ENCODE peak calls at places on chromosomes 2 and 18, in four cellular contexts. One of them, this sample, is unnamed.

GRCh38 chr18:10140928-10141327 is 227.1 kb downstream of the VAPA start:
- DNase-seq in GM13977: no peak
- DNase-seq in HFFc6: peak; percentile 51
- DNase-seq in cardiac muscle cell: peak; percentile 44
- DNase-seq in this sample: no peak

GRCh38 chr2:67515538-67515937 is 118.4 kb downstream of the ETAA1 start:
- DNase-seq in GM13977: no peak
- DNase-seq in HFFc6: no peak
- DNase-seq in cardiac muscle cell: no peak
- DNase-seq in this sample: no peak

GRCh38 chr18:70334728-70335329 is 46.0 kb downstream of the SOCS6 start:
- DNase-seq in GM13977: no peak
- DNase-seq in HFFc6: peak; percentile 12
- DNase-seq in cardiac muscle cell: no peak
- DNase-seq in this sample: no peak

GRCh38 chr2:40488101-40488598 is 36.3 kb upstream of the SLC8A1 start:
- DNase-seq in GM13977: no peak
- DNase-seq in HFFc6: peak; percentile 45
- DNase-seq in cardiac muscle cell: peak; percentile 68
- DNase-seq in this sample: no peak

GRCh38 chr18:78624646-78625279 is 354.9 kb upstream of the SALL3 start:
- DNase-seq in GM13977: no peak
- DNase-seq in HFFc6: no peak
- DNase-seq in cardiac muscle cell: no peak
- DNase-seq in this sample: no peak

GRCh38 chr2:61456070-61456745 is 14.7 kb downstream of the USP34 start:
- DNase-seq in GM13977: no peak
- DNase-seq in HFFc6: no peak
- DNase-seq in cardiac muscle cell: no peak
- DNase-seq in this sample: no peak

GRCh38 chr18:52716926-52717325 is 376.9 kb downstream of the DCC start:
- DNase-seq in GM13977: no peak
- DNase-seq in HFFc6: no peak
- DNase-seq in cardiac muscle cell: peak; percentile 2
- DNase-seq in this sample: no peak

GRCh38 chr18:7369006-7369405 is 138.1 kb downstream of the LRRC30 start:
- DNase-seq in GM13977: no peak
- DNase-seq in HFFc6: no peak
- DNase-seq in cardiac muscle cell: peak; percentile 10
- DNase-seq in this sample: no peak

GRCh38 chr18:28523758-28524475 is 347.0 kb upstream of the CDH2 start:
- DNase-seq in GM13977: no peak
- DNase-seq in HFFc6: no peak
- DNase-seq in cardiac muscle cell: no peak
- DNase-seq in this sample: no peak

GRCh38 chr2:86646865-86647264 is 23.2 kb upstream of the RNF103 start:
- DNase-seq in GM13977: no peak
- DNase-seq in HFFc6: no peak
- DNase-seq in cardiac muscle cell: no peak
- DNase-seq in this sample: no peak

GRCh38 chr2:102184018-102184417 is 2.8 kb upstream of the IL1RL2 start:
- DNase-seq in GM13977: no peak
- DNase-seq in HFFc6: no peak
- DNase-seq in cardiac muscle cell: peak; percentile 58
- DNase-seq in this sample: no peak

GRCh38 chr2:67776276-67776675 is 286.5 kb downstream of the C1D start:
- DNase-seq in GM13977: no peak
- DNase-seq in HFFc6: no peak
- DNase-seq in cardiac muscle cell: no peak
- DNase-seq in this sample: no peak

GRCh38 chr2:152038451-152038958 is 60.3 kb downstream of the CACNB4 start:
- DNase-seq in GM13977: no peak
- DNase-seq in HFFc6: no peak
- DNase-seq in cardiac muscle cell: no peak
- DNase-seq in this sample: no peak

GRCh38 chr18:37332764-37333420 is 232.7 kb downstream of the CELF4 start:
- DNase-seq in GM13977: no peak
- DNase-seq in HFFc6: no peak
- DNase-seq in cardiac muscle cell: no peak
- DNase-seq in this sample: no peak

GRCh38 chr18:35756506-35757117 is 175.1 kb downstream of the GALNT1 start:
- DNase-seq in GM13977: peak; percentile 71
- DNase-seq in HFFc6: peak; percentile 64
- DNase-seq in cardiac muscle cell: peak; percentile 71
- DNase-seq in this sample: no peak

GRCh38 chr18:70181015-70181414 is 24.5 kb downstream of the RTTN start:
- DNase-seq in GM13977: no peak
- DNase-seq in HFFc6: peak; percentile 78
- DNase-seq in cardiac muscle cell: peak; percentile 53
- DNase-seq in this sample: no peak

DNA sequence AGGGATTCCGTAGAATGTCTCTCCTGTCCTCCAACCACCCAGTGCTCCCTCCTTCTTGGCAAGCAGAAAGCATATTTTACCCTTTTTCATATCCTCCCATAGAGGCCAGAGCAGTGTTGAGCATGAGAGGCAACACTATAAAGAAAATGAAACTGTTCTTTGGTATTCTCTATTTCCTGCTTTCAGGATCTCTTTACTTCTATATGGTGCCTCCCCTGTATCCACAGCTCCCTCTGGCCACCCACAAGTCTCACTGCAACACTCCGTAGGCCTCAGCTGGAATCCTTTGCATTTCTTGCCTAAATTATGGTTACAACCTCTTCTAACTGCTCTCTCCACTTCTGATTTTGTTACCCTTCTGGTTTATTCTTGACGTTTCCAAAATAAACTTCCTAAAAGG is 74.9 kb upstream of the C2orf15 start:
- DNase-seq in GM13977: peak; percentile 48
- DNase-seq in HFFc6: peak; percentile 33
- DNase-seq in cardiac muscle cell: peak; percentile 73
- DNase-seq in this sample: no peak
- TF ChIP-seq CTCF in GM13977: peak; percentile 55
- TF ChIP-seq CTCF in HFFc6: no peak
- TF ChIP-seq CTCF in cardiac muscle cell: peak; percentile 66
- TF ChIP-seq CTCF in this sample: no peak

DNA sequence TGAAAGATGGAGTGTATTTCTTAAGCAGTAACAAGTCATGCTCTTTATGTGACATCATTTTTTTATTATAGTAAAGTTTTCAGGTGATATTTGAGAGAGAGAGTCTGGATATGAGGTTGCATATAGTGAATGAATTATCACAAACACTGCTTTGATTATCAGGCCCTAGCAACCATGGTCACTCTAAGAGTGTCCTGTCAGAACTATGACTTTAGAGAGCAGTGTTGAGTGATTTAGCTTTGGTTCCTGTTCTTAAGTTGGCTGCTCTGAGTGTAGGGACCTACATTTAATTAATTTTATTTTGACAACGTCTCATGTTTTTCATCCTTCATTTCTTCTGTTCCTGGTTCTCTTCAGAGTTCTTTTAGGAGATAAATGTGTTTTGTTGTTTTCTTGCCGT is 275.5 kb downstream of the KCNJ3 start:
- DNase-seq in GM13977: no peak
- DNase-seq in HFFc6: no peak
- DNase-seq in cardiac muscle cell: no peak
- DNase-seq in this sample: no peak
- TF ChIP-seq CTCF in GM13977: no peak
- TF ChIP-seq CTCF in HFFc6: no peak
- TF ChIP-seq CTCF in cardiac muscle cell: no peak
- TF ChIP-seq CTCF in this sample: no peak

DNA sequence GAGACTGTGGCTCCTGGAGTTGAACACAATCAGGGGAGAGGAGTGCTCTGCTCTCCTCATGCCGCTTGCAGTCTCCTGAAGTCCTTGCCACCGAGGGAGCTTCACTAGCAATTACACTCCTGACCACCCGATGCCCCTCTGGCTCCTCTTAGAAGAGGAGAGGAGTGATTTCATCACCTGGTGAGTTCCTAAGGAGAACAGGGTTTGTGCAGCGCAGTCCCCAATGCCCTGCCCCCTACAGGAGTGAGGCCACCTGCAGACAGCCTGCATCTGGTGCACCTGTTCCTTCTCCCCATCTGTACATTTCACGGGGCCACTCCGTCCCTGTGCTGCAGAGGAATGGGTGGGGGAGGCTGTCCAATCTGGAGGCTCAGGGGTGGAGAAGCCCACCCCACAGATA is 267.2 kb downstream of the HRH4 start:
- DNase-seq in GM13977: no peak
- DNase-seq in HFFc6: no peak
- DNase-seq in cardiac muscle cell: no peak
- DNase-seq in this sample: no peak
- TF ChIP-seq CTCF in GM13977: no peak
- TF ChIP-seq CTCF in HFFc6: no peak
- TF ChIP-seq CTCF in cardiac muscle cell: no peak
- TF ChIP-seq CTCF in this sample: no peak

GRCh38 chr2:96579422-96579821 is 42.9 kb downstream of the ARID5A start:
- DNase-seq in GM13977: no peak
- DNase-seq in HFFc6: no peak
- DNase-seq in cardiac muscle cell: no peak
- DNase-seq in this sample: no peak

GRCh38 chr2:96578731-96579130 is 42.2 kb downstream of the ARID5A start:
- DNase-seq in GM13977: no peak
- DNase-seq in HFFc6: no peak
- DNase-seq in cardiac muscle cell: no peak
- DNase-seq in this sample: no peak

GRCh38 chr2:96575790-96576456 is 39.4 kb downstream of the ARID5A start:
- DNase-seq in GM13977: no peak
- DNase-seq in HFFc6: no peak
- DNase-seq in cardiac muscle cell: no peak
- DNase-seq in this sample: no peak

GRCh38 chr2:96574364-96574763 is 37.8 kb downstream of the ARID5A start:
- DNase-seq in GM13977: no peak
- DNase-seq in HFFc6: no peak
- DNase-seq in cardiac muscle cell: no peak
- DNase-seq in this sample: no peak
- TF ChIP-seq CTCF in GM13977: peak; percentile 9
- TF ChIP-seq CTCF in HFFc6: peak; percentile 49
- TF ChIP-seq CTCF in cardiac muscle cell: no peak
- TF ChIP-seq CTCF in this sample: no peak

GRCh38 chr2:157305713-157306110 is 19.9 kb downstream of the ERMN start:
- DNase-seq in GM13977: no peak
- DNase-seq in HFFc6: peak; percentile 6
- DNase-seq in cardiac muscle cell: no peak
- DNase-seq in this sample: no peak

GRCh38 chr2:157312866-157313486 is 12.6 kb downstream of the ERMN start:
- DNase-seq in GM13977: no peak
- DNase-seq in HFFc6: no peak
- DNase-seq in cardiac muscle cell: no peak
- DNase-seq in this sample: no peak

GRCh38 chr2:157307021-157307420 is 18.6 kb downstream of the ERMN start:
- DNase-seq in GM13977: no peak
- DNase-seq in HFFc6: peak; percentile 39
- DNase-seq in cardiac muscle cell: no peak
- DNase-seq in this sample: no peak

GRCh38 chr2:157315901-157316300 is 9.7 kb downstream of the ERMN start:
- DNase-seq in GM13977: no peak
- DNase-seq in HFFc6: no peak
- DNase-seq in cardiac muscle cell: no peak
- DNase-seq in this sample: no peak

DNA sequence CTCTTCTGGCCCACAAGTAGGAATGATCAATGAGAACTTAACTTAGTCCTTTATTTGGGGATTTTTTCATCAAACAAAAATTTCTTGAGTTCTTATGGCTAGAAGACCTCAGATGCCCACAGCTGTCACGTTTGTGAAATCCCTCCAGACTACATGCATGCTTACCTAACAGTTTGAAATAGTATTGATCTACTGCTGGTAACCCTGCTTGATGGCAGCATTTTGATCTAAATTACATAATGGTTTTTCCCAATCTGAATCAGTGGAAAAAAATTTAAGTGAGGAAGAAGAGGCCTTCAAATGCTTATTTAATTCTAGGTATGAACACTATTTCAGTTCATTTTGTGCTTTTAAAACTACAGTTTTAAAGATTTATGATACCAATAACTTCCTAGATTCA is 13.9 kb downstream of the ERMN start:
- DNase-seq in GM13977: no peak
- DNase-seq in HFFc6: no peak
- DNase-seq in cardiac muscle cell: no peak
- DNase-seq in this sample: no peak
- TF ChIP-seq CTCF in GM13977: no peak
- TF ChIP-seq CTCF in HFFc6: no peak
- TF ChIP-seq CTCF in cardiac muscle cell: no peak
- TF ChIP-seq CTCF in this sample: no peak

DNA sequence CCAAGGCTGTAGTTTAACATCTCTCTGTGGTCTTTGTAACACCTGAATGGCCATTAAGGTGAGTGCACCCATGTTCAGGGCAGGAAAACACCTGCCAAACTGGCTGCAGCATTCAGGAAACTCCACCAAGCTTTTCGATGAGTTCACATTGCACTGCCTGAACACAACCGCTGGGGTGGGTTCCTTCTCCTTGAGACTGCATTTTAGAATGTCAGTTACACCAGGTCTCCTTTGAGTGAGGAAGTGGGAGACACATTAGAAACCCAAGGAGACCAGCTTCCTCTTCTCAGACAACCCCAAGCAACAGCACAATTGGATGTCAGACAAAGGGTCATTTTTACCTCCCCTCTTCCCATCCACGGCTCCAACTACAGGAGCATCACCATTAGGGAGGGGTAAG is 35.2 kb downstream of the CYRIA start:
- DNase-seq in GM13977: no peak
- DNase-seq in HFFc6: no peak
- DNase-seq in cardiac muscle cell: no peak
- DNase-seq in this sample: no peak
- TF ChIP-seq CTCF in GM13977: peak; percentile 5
- TF ChIP-seq CTCF in HFFc6: no peak
- TF ChIP-seq CTCF in cardiac muscle cell: no peak
- TF ChIP-seq CTCF in this sample: no peak

DNA sequence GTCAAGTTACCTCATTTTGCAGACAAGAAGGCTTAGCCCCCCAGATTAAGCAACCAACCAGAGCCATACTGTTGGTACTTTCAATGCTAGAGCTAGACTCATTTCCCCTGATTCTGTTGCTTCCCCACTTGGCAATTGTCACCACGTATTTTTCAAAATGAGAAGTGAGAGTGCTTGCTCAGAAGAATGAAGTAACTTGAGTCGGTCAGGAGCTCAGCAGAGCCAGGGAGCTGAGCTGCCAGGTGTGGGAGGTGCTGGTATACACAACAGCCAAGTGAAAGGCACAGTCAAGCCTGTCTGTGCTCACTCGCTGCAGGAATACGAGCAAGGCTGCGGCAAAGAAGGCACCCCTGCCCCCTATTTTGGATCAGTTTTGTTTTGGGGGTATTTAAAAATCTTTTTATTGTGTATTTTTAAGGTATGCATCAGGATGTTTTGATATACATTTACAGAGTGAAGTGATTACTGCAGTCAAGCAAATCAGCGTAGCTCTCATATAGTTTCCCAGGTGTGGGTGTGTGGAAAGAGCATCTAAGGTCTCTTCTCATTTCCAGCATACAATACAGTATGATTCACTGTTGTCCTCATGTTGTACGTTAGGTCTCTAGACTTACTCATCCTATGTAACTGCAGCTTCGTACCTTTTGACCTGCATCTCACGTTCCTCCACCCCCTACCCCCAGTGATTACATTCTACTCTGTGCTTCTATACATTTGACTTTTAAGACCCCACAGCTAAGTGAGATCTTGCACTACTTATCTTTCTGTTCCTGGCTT is 62.4 kb downstream of the MRPS9 start:
- DNase-seq in GM13977: peak; percentile 54
- DNase-seq in HFFc6: no peak
- DNase-seq in cardiac muscle cell: no peak
- DNase-seq in this sample: no peak
- TF ChIP-seq CTCF in GM13977: no peak
- TF ChIP-seq CTCF in HFFc6: no peak
- TF ChIP-seq CTCF in cardiac muscle cell: no peak
- TF ChIP-seq CTCF in this sample: no peak